ENCODE peak calls at places on chromosomes 7 and 10, in seven cellular contexts. One of them, this sample, is unnamed.
A peak's percentile ranks its signal among the peaks of the same experiment; 100 is the strongest.

GRCh38 chr10:97334370-97335175 is at the start of gene FRAT2:
- DNase-seq in cardiac fibroblast: peak; percentile 95
- DNase-seq in foreskin keratinocyte: peak; percentile 69
- DNase-seq in heart right ventricle: peak; percentile 91
- DNase-seq in HFFc6: peak; percentile 80
- DNase-seq in fibroblast of mammary gland: peak; percentile 87
- DNase-seq in cardiac muscle cell: peak; percentile 94
- DNase-seq in this sample: peak; percentile 97

GRCh38 chr7:82015751-82016150 is 245.9 kb upstream of the HGF start:
- DNase-seq in cardiac fibroblast: peak; percentile 46
- DNase-seq in foreskin keratinocyte: no peak
- DNase-seq in heart right ventricle: no peak
- DNase-seq in HFFc6: no peak
- DNase-seq in fibroblast of mammary gland: peak; percentile 19
- DNase-seq in cardiac muscle cell: no peak
- DNase-seq in this sample: no peak

GRCh38 chr7:129054438-129055293 is at the start of gene TNPO3:
- DNase-seq in cardiac fibroblast: peak; percentile 93
- DNase-seq in foreskin keratinocyte: peak; percentile 84
- DNase-seq in heart right ventricle: peak; percentile 96
- DNase-seq in HFFc6: peak; percentile 86
- DNase-seq in fibroblast of mammary gland: peak; percentile 87
- DNase-seq in cardiac muscle cell: peak; percentile 93
- DNase-seq in this sample: peak; percentile 93

GRCh38 chr10:44781131-44781530 is 130.0 kb upstream of the TMEM72 start:
- DNase-seq in cardiac fibroblast: no peak
- DNase-seq in foreskin keratinocyte: no peak
- DNase-seq in heart right ventricle: no peak
- DNase-seq in HFFc6: no peak
- DNase-seq in fibroblast of mammary gland: no peak
- DNase-seq in cardiac muscle cell: no peak
- DNase-seq in this sample: no peak

GRCh38 chr10:125797999-125798662 is 22.5 kb upstream of the MMP21 start:
- DNase-seq in cardiac fibroblast: no peak
- DNase-seq in foreskin keratinocyte: no peak
- DNase-seq in heart right ventricle: no peak
- DNase-seq in HFFc6: no peak
- DNase-seq in fibroblast of mammary gland: no peak
- DNase-seq in cardiac muscle cell: no peak
- DNase-seq in this sample: no peak

GRCh38 chr7:81846398-81846797 is 76.6 kb upstream of the HGF start:
- DNase-seq in cardiac fibroblast: peak; percentile 86
- DNase-seq in foreskin keratinocyte: peak; percentile 21
- DNase-seq in heart right ventricle: peak; percentile 17
- DNase-seq in HFFc6: peak; percentile 42
- DNase-seq in fibroblast of mammary gland: peak; percentile 79
- DNase-seq in cardiac muscle cell: no peak
- DNase-seq in this sample: no peak

GRCh38 chr10:58322072-58322834 is 12.6 kb upstream of the UBE2D1 start:
- DNase-seq in cardiac fibroblast: peak; percentile 31
- DNase-seq in foreskin keratinocyte: no peak
- DNase-seq in heart right ventricle: no peak
- DNase-seq in HFFc6: no peak
- DNase-seq in fibroblast of mammary gland: peak; percentile 36
- DNase-seq in cardiac muscle cell: no peak
- DNase-seq in this sample: no peak

GRCh38 chr7:103129702-103130557 is 19.0 kb downstream of the NAPEPLD start:
- DNase-seq in cardiac fibroblast: no peak
- DNase-seq in foreskin keratinocyte: no peak
- DNase-seq in heart right ventricle: no peak
- DNase-seq in HFFc6: no peak
- DNase-seq in fibroblast of mammary gland: no peak
- DNase-seq in cardiac muscle cell: no peak
- DNase-seq in this sample: no peak

GRCh38 chr7:25998499-25998898 is 153.5 kb upstream of the NFE2L3 start:
- DNase-seq in cardiac fibroblast: no peak
- DNase-seq in foreskin keratinocyte: no peak
- DNase-seq in heart right ventricle: no peak
- DNase-seq in HFFc6: no peak
- DNase-seq in fibroblast of mammary gland: no peak
- DNase-seq in cardiac muscle cell: no peak
- DNase-seq in this sample: no peak

GRCh38 chr7:26001662-26002244 is 150.2 kb upstream of the NFE2L3 start:
- DNase-seq in cardiac fibroblast: no peak
- DNase-seq in foreskin keratinocyte: no peak
- DNase-seq in heart right ventricle: no peak
- DNase-seq in HFFc6: no peak
- DNase-seq in fibroblast of mammary gland: no peak
- DNase-seq in cardiac muscle cell: no peak
- DNase-seq in this sample: no peak

GRCh38 chr7:25995216-25995615 is 156.8 kb upstream of the NFE2L3 start:
- DNase-seq in cardiac fibroblast: no peak
- DNase-seq in foreskin keratinocyte: no peak
- DNase-seq in heart right ventricle: no peak
- DNase-seq in HFFc6: no peak
- DNase-seq in fibroblast of mammary gland: no peak
- DNase-seq in cardiac muscle cell: no peak
- DNase-seq in this sample: no peak

GRCh38 chr7:25994433-25994988 is 157.5 kb upstream of the NFE2L3 start:
- DNase-seq in cardiac fibroblast: no peak
- DNase-seq in foreskin keratinocyte: no peak
- DNase-seq in heart right ventricle: no peak
- DNase-seq in HFFc6: no peak
- DNase-seq in fibroblast of mammary gland: no peak
- DNase-seq in cardiac muscle cell: no peak
- DNase-seq in this sample: no peak

GRCh38 chr7:25995893-25996529 is 156.0 kb upstream of the NFE2L3 start:
- DNase-seq in cardiac fibroblast: no peak
- DNase-seq in foreskin keratinocyte: no peak
- DNase-seq in heart right ventricle: no peak
- DNase-seq in HFFc6: no peak
- DNase-seq in fibroblast of mammary gland: peak; percentile 2
- DNase-seq in cardiac muscle cell: no peak
- DNase-seq in this sample: no peak
- TF ChIP-seq CTCF in cardiac fibroblast: no peak
- TF ChIP-seq CTCF in foreskin keratinocyte: peak; percentile 26
- TF ChIP-seq CTCF in heart right ventricle: no peak
- TF ChIP-seq CTCF in HFFc6: no peak
- TF ChIP-seq CTCF in fibroblast of mammary gland: no peak
- TF ChIP-seq CTCF in cardiac muscle cell: no peak
- TF ChIP-seq CTCF in this sample: no peak

DNA sequence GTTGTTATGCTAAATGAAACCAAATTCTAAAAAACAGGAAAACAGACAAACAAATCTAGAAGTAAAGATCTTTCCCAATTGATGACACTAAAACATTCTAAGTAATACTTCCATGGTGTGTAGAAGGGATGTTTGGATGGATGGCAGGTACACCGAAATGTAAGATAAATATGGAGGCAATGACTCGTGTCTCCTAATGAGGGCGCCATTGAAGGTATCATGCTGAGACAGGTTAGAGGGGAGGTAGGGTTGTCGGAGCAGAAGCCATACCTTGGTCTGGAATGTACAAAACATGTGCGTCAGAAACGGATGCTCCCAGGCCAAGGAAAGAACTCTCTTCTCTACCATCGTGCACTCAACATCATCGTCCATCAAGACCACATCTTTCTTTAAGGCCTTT is 101.4 kb downstream of the PRKCQ start:
- DNase-seq in cardiac fibroblast: no peak
- DNase-seq in foreskin keratinocyte: no peak
- DNase-seq in heart right ventricle: no peak
- DNase-seq in HFFc6: no peak
- DNase-seq in fibroblast of mammary gland: no peak
- DNase-seq in cardiac muscle cell: no peak
- DNase-seq in this sample: no peak
- TF ChIP-seq CTCF in cardiac fibroblast: no peak
- TF ChIP-seq CTCF in foreskin keratinocyte: no peak
- TF ChIP-seq CTCF in heart right ventricle: no peak
- TF ChIP-seq CTCF in HFFc6: no peak
- TF ChIP-seq CTCF in fibroblast of mammary gland: no peak
- TF ChIP-seq CTCF in cardiac muscle cell: no peak
- TF ChIP-seq CTCF in this sample: no peak

GRCh38 chr10:121927841-121928527 is at the start of gene ATE1:
- DNase-seq in cardiac fibroblast: peak; percentile 91
- DNase-seq in foreskin keratinocyte: peak; percentile 73
- DNase-seq in heart right ventricle: peak; percentile 93
- DNase-seq in HFFc6: peak; percentile 86
- DNase-seq in fibroblast of mammary gland: peak; percentile 89
- DNase-seq in cardiac muscle cell: peak; percentile 95
- DNase-seq in this sample: peak; percentile 94
- TF ChIP-seq CTCF in cardiac fibroblast: no peak
- TF ChIP-seq CTCF in foreskin keratinocyte: peak; percentile 49
- TF ChIP-seq CTCF in heart right ventricle: peak; percentile 40
- TF ChIP-seq CTCF in HFFc6: peak; percentile 27
- TF ChIP-seq CTCF in fibroblast of mammary gland: no peak
- TF ChIP-seq CTCF in cardiac muscle cell: no peak
- TF ChIP-seq CTCF in this sample: no peak

GRCh38 chr10:92590623-92591549 is 2.0 kb upstream of the KIF11 start:
- DNase-seq in cardiac fibroblast: peak; percentile 73
- DNase-seq in foreskin keratinocyte: no peak
- DNase-seq in heart right ventricle: peak; percentile 67
- DNase-seq in HFFc6: peak; percentile 45
- DNase-seq in fibroblast of mammary gland: peak; percentile 67
- DNase-seq in cardiac muscle cell: peak; percentile 11
- DNase-seq in this sample: peak; percentile 64
- TF ChIP-seq CTCF in cardiac fibroblast: peak; percentile 53
- TF ChIP-seq CTCF in foreskin keratinocyte: peak; percentile 38
- TF ChIP-seq CTCF in heart right ventricle: peak; percentile 52
- TF ChIP-seq CTCF in HFFc6: peak; percentile 66
- TF ChIP-seq CTCF in fibroblast of mammary gland: peak; percentile 58
- TF ChIP-seq CTCF in cardiac muscle cell: peak; percentile 39
- TF ChIP-seq CTCF in this sample: peak; percentile 31

DNA sequence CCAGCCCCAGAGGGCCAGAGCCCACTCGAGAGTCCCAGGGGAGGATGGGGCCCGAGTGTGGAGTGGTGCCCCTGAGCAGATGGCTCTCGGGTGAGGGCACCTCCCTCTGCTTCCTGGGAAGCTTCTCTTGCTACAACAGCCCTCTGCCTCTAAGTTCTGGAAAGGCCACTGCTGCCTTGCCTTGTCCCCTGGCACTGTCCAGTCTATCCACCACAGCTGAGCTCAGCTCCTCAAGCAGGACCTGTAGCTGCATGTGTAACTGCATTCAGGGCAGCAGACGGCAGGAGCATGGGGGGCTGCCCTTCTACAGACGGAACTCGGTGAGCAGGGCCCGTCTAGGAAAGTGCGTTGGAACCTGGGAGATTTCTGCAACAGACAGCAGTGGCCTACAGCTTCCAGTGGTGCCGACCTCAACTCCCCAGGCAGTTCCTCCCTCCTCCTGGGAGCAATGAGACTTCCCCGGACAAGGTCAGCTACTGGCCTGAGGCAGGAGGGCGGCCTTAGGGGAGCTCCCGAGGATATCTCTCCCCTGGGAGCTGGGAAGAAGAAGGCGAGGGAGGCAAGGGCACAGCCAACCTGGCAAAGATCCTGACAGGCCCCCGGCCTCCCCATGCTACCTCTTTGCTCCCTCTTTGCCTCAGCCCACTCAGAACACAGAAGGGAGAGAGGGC is 88.5 kb downstream of the DLG5 start:
- DNase-seq in cardiac fibroblast: no peak
- DNase-seq in foreskin keratinocyte: no peak
- DNase-seq in heart right ventricle: no peak
- DNase-seq in HFFc6: no peak
- DNase-seq in fibroblast of mammary gland: no peak
- DNase-seq in cardiac muscle cell: peak; percentile 44
- DNase-seq in this sample: no peak
- TF ChIP-seq CTCF in cardiac fibroblast: no peak
- TF ChIP-seq CTCF in foreskin keratinocyte: no peak
- TF ChIP-seq CTCF in heart right ventricle: no peak
- TF ChIP-seq CTCF in HFFc6: no peak
- TF ChIP-seq CTCF in fibroblast of mammary gland: no peak
- TF ChIP-seq CTCF in cardiac muscle cell: no peak
- TF ChIP-seq CTCF in this sample: no peak

This sample was measured in GM13976.